ENCODE peak calls at places on chromosomes 13 and 19, in five cellular contexts. T, E, I, Q and O are unnamed samples.

GRCh38 chr19:31252476-31252875 is 96.8 kb downstream of the TSHZ3 start:
- DNase-seq in T (no peak), E (no peak), I (no peak), Q (no peak), O (no peak)

GRCh38 chr13:36450534-36450933 is 18.2 kb downstream of the CCNA1 start:
- DNase-seq in T (no peak), E (no peak), I (no peak), Q (no peak), O (no peak)

GRCh38 chr19:525029-525428 is 6.5 kb upstream of the CDC34 start:
- DNase-seq in T (no peak), E (peak; percentile 12), I (no peak), Q (no peak), O (no peak)

GRCh38 chr19:41701401-41702075 is 6.9 kb upstream of the CEACAM5 start:
- DNase-seq in T (no peak), E (peak; percentile 27), I (no peak), Q (no peak), O (peak; percentile 71)

GRCh38 chr19:32129141-32129540 is 216.3 kb upstream of the ZNF507 start:
- DNase-seq in T (no peak), E (no peak), I (no peak), Q (no peak), O (no peak)

GRCh38 chr19:12543855-12544254 is 7.4 kb downstream of the ZNF564 start:
- DNase-seq in T (no peak), E (no peak), I (no peak), Q (no peak), O (no peak)

GRCh38 chr13:84446972-84447700 is 564.9 kb upstream of the SLITRK1 start:
- DNase-seq in T (no peak), E (no peak), I (peak; percentile 38), Q (no peak), O (no peak)

GRCh38 chr13:113058988-113059850 is 46.4 kb upstream of the F7 start:
- DNase-seq in T (no peak), E (no peak), I (no peak), Q (no peak), O (peak; percentile 34)

GRCh38 chr19:58154287-58154678 is 3.7 kb upstream of the ZNF329 start:
- DNase-seq in T (no peak), E (no peak), I (no peak), Q (peak; percentile 38), O (no peak)

GRCh38 chr19:9878511-9879196 is 43.5 kb downstream of the PIN1 start:
- DNase-seq in T (no peak), E (no peak), I (no peak), Q (no peak), O (no peak)

GRCh38 chr19:28886708-28887107 is 326.2 kb downstream of the UQCRFS1 start:
- DNase-seq in T (no peak), E (no peak), I (no peak), Q (no peak), O (no peak)

GRCh38 chr19:55341191-55342043 is 1.7 kb downstream of the KMT5C start:
- DNase-seq in T (no peak), E (peak; percentile 94), I (peak; percentile 79), Q (peak; percentile 40), O (peak; percentile 93)

GRCh38 chr13:112325941-112326645 is 50.1 kb upstream of the SPACA7 start:
- DNase-seq in T (no peak), E (no peak), I (no peak), Q (no peak), O (no peak)

GRCh38 chr13:106566682-106567420 is 1.1 kb downstream of the ARGLU1 start:
- DNase-seq in T (no peak), E (no peak), I (no peak), Q (peak; percentile 32), O (peak; percentile 55)

GRCh38 chr19:16153582-16154336 is 10.3 kb downstream of the HSH2D start:
- DNase-seq in T (no peak), E (peak; percentile 61), I (no peak), Q (no peak), O (no peak)

GRCh38 chr13:78875792-78876580 is 217.0 kb upstream of the OBI1 start:
- DNase-seq in T (no peak), E (no peak), I (peak; percentile 59), Q (no peak), O (no peak)

GRCh38 chr13:27203854-27204253 is 32.2 kb upstream of the USP12 start:
- DNase-seq in T (no peak), E (no peak), I (no peak), Q (peak; percentile 14), O (peak; percentile 44)

GRCh38 chr19:28492201-28492600 is 720.8 kb downstream of the UQCRFS1 start:
- DNase-seq in T (no peak), E (no peak), I (no peak), Q (no peak), O (no peak)

GRCh38 chr19:2355168-2356035 is 4.7 kb upstream of the TMPRSS9 start:
- DNase-seq in T (no peak), E (no peak), I (no peak), Q (no peak), O (no peak)

GRCh38 chr19:29636553-29637325 is 28.5 kb upstream of the PLEKHF1 start:
- DNase-seq in T (no peak), E (no peak), I (no peak), Q (no peak), O (no peak)

GRCh38 chr13:75544681-75545333 is 4.8 kb upstream of the UCHL3 start:
- DNase-seq in T (no peak), E (no peak), I (no peak), Q (peak; percentile 78), O (no peak)

GRCh38 chr19:10189631-10190425 is 4.9 kb downstream of the DNMT1 start:
- DNase-seq in T (no peak), E (no peak), I (no peak), Q (no peak), O (no peak)

GRCh38 chr19:43441736-43442135 is 23.7 kb downstream of the LYPD3 start:
- DNase-seq in T (no peak), E (no peak), I (no peak), Q (no peak), O (no peak)

GRCh38 chr13:79915386-79915785 is 425.5 kb downstream of the SPRY2 start:
- DNase-seq in T (no peak), E (no peak), I (no peak), Q (no peak), O (no peak)

GRCh38 chr19:16001481-16002312 is 52.9 kb downstream of the OR10H4 start:
- DNase-seq in T (peak; percentile 55), E (no peak), I (no peak), Q (peak; percentile 33), O (no peak)

GRCh38 chr19:43532571-43532961 is 422 bp upstream of the ZNF575 start:
- DNase-seq in T (no peak), E (no peak), I (no peak), Q (no peak), O (no peak)

GRCh38 chr13:19681517-19681916 is 48.1 kb downstream of the MPHOSPH8 start:
- DNase-seq in T (no peak), E (no peak), I (no peak), Q (no peak), O (no peak)
- TF ChIP-seq KDM1A in T (no peak), E (no peak), I (no peak), Q (no peak), O (no peak)

DNA sequence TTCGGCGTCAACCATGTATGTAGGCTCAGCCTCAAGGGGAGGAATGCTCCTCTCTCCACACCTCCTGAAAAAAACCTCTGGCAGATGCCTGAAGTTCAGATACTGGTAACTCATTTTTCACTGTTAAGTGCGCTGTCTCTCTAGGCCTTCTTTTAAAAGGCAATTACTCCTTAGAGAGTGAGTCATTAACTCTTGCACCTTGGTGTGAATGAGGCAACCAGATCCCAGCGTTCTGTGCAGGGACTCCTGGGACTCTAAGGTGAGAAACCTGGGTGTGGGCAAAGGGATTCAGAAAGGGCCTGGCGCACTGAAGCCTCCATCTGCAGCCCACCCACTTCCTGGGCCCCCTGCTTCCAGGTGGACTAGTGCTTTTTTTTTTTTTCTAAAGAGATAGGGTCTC is 71.7 kb downstream of the SIAH3 start:
- DNase-seq in T (no peak), E (no peak), I (no peak), Q (no peak), O (no peak)
- TF ChIP-seq HDAC2 in T (no peak), E (no peak), I (no peak), Q (no peak), O (no peak)

GRCh38 chr13:90402613-90403012 is 944.9 kb upstream of the MIR17HG start:
- DNase-seq in T (no peak), E (no peak), I (no peak), Q (no peak), O (no peak)
- TF ChIP-seq RFX5 in T (no peak), E (no peak), I (no peak), Q (no peak), O (no peak)

GRCh38 chr19:4539697-4540581 is at the start of gene LRG1:
- DNase-seq in T (peak; percentile 30), E (peak; percentile 89), I (no peak), Q (peak; percentile 86), O (no peak)
- TF ChIP-seq KDM1A in T (no peak), E (no peak), I (no peak), Q (no peak), O (no peak)